ENCODE peak calls at places on chromosome 5, in four cellular contexts. S is neural progenitor cell, Z is GM12878, B is adipocyte. H is an unnamed sample. For H3K4me1, the result is how much of the 10 kb centered on the place peaks cover.

GRCh38 chr5:173675287-173675996 is 59.0 kb upstream of the BOD1 start:
- DNase-seq in S (no peak), Z (no peak), B (no peak), H (no peak)

GRCh38 chr5:16345454-16345853 is 120.1 kb downstream of the ZNF622 start:
- DNase-seq in S (peak), Z (no peak), B (no peak), H (no peak)

GRCh38 chr5:153623906-153624765 is 133.7 kb downstream of the GRIA1 start:
- DNase-seq in S (no peak), Z (no peak), B (no peak), H (no peak)

GRCh38 chr5:177361418-177362101 is 3.8 kb downstream of the RGS14 start:
- DNase-seq in S (no peak), Z (no peak), B (no peak), H (no peak)

GRCh38 chr5:132013006-132013689 is 1.7 kb upstream of the ACSL6 start:
- DNase-seq in S (no peak), Z (no peak), B (no peak), H (no peak)

GRCh38 chr5:133890308-133890707 is 78.1 kb downstream of the C5orf15 start:
- DNase-seq in S (no peak), Z (no peak), B (no peak), H (no peak)

GRCh38 chr5:147223343-147223742 is 11.5 kb upstream of the STK32A start:
- DNase-seq in S (no peak), Z (no peak), B (no peak), H (no peak)

GRCh38 chr5:132474881-132475511 is 15.6 kb downstream of the IRF1 start:
- DNase-seq in S (no peak), Z (no peak), B (no peak), H (no peak)

GRCh38 chr5:151456321-151456940 is 9.0 kb downstream of the SLC36A1 start:
- DNase-seq in S (no peak), Z (no peak), B (no peak), H (no peak)

GRCh38 chr5:67156976-67157583 is 39.5 kb downstream of the CD180 start:
- DNase-seq in S (peak), Z (no peak), B (peak), H (no peak)

GRCh38 chr5:29984153-29984534 is 1209.3 kb upstream of the CDH6 start:
- DNase-seq in S (no peak), Z (no peak), B (no peak), H (no peak)

GRCh38 chr5:57676228-57677098 is 193.9 kb upstream of the ACTBL2 start:
- DNase-seq in S (no peak), Z (no peak), B (peak), H (no peak)

GRCh38 chr5:73031839-73032238 is 76.0 kb downstream of the FCHO2 start:
- DNase-seq in S (no peak), Z (no peak), B (peak), H (peak)

GRCh38 chr5:98433022-98433421 is 340.4 kb upstream of the RGMB start:
- DNase-seq in S (no peak), Z (no peak), B (no peak), H (no peak)

GRCh38 chr5:32848120-32848519 is 137.0 kb downstream of the NPR3 start:
- DNase-seq in S (no peak), Z (no peak), B (no peak), H (no peak)

GRCh38 chr5:135883441-135883840 is 12.2 kb downstream of the IL9 start:
- DNase-seq in S (no peak), Z (no peak), B (no peak), H (no peak)

GRCh38 chr5:150553911-150554310 is 46.0 kb downstream of the NDST1 start:
- DNase-seq in S (no peak), Z (no peak), B (no peak), H (no peak)

GRCh38 chr5:14399054-14399657 is 182.4 kb upstream of the OTULINL start:
- DNase-seq in S (peak), Z (no peak), B (peak), H (no peak)

GRCh38 chr5:168578506-168579205 is 512 bp downstream of the PANK3 start:
- DNase-seq in S (no peak), Z (no peak), B (no peak), H (no peak)

GRCh38 chr5:52783226-52783959 is 4.3 kb upstream of the ITGA1 start:
- DNase-seq in S (no peak), Z (no peak), B (peak), H (peak)

GRCh38 chr5:56759521-56759920 is 55.8 kb upstream of the MAP3K1 start:
- DNase-seq in S (no peak), Z (no peak), B (no peak), H (no peak)

GRCh38 chr5:151283120-151283825 is 20.3 kb downstream of the SLC36A3 start:
- DNase-seq in S (no peak), Z (no peak), B (no peak), H (no peak)

GRCh38 chr5:74304536-74304935 is 336.0 kb downstream of the ENC1 start:
- DNase-seq in S (no peak), Z (no peak), B (no peak), H (no peak)

GRCh38 chr5:39757121-39757520 is 332.3 kb upstream of the DAB2 start:
- DNase-seq in S (no peak), Z (no peak), B (peak), H (no peak)

GRCh38 chr5:141814064-141814982 is 63.9 kb downstream of the PCDH1 start:
- DNase-seq in S (peak), Z (no peak), B (peak), H (no peak)

GRCh38 chr5:18305288-18305899 is 671.1 kb downstream of the TAF11L14 start:
- DNase-seq in S (peak), Z (no peak), B (peak), H (no peak)

GRCh38 chr5:57445715-57446037 is 36.9 kb downstream of the ACTBL2 start:
- DNase-seq in S (no peak), Z (no peak), B (no peak), H (no peak)

GRCh38 chr5:116360008-116360853 is 214.4 kb downstream of the SEMA6A start:
- DNase-seq in S (no peak), Z (no peak), B (peak), H (no peak)

GRCh38 chr5:96943829-96944228 is 7.9 kb downstream of the LNPEP start:
- DNase-seq in S (no peak), Z (no peak), B (no peak), H (no peak)

GRCh38 chr5:135139397-135140134 is 105.5 kb upstream of the PITX1 start:
- DNase-seq in S (no peak), Z (no peak), B (peak), H (no peak)

GRCh38 chr5:14407746-14408175 is 173.8 kb upstream of the OTULINL start:
- DNase-seq in S (no peak), Z (no peak), B (no peak), H (no peak)

GRCh38 chr5:1315709-1316587 is 21.1 kb upstream of the TERT start:
- DNase-seq in S (peak), Z (peak), B (no peak), H (peak)

GRCh38 chr5:6408627-6409446 is 30.5 kb upstream of the MED10 start:
- DNase-seq in S (no peak), Z (no peak), B (no peak), H (no peak)

GRCh38 chr5:6408260-6408596 is 29.9 kb upstream of the MED10 start:
- DNase-seq in S (no peak), Z (no peak), B (no peak), H (no peak)

GRCh38 chr5:6407547-6408259 is 29.4 kb upstream of the MED10 start:
- DNase-seq in S (no peak), Z (no peak), B (no peak), H (no peak)

GRCh38 chr5:6410421-6410820 is 32.1 kb upstream of the MED10 start:
- DNase-seq in S (no peak), Z (no peak), B (no peak), H (no peak)

GRCh38 chr5:6411141-6411540 is 32.8 kb upstream of the MED10 start:
- DNase-seq in S (no peak), Z (no peak), B (no peak), H (no peak)
- H3K4me1 ChIP-seq in S (under half), Z (under half), B (under half), H (under half)

GRCh38 chr5:172403822-172404221 is 50.5 kb downstream of the SH3PXD2B start:
- DNase-seq in S (no peak), Z (no peak), B (no peak), H (no peak)
- H3K9ac ChIP-seq in S (no peak), Z (no peak), B (peak), H (no peak)

GRCh38 chr5:65081071-65081470 is 312.3 kb downstream of the CWC27 start:
- DNase-seq in S (no peak), Z (no peak), B (no peak), H (no peak)

GRCh38 chr5:65072836-65073620 is 304.3 kb downstream of the CWC27 start:
- DNase-seq in S (no peak), Z (no peak), B (no peak), H (no peak)

GRCh38 chr5:65078331-65078730 is 309.6 kb downstream of the CWC27 start:
- DNase-seq in S (no peak), Z (no peak), B (no peak), H (no peak)

GRCh38 chr5:65075623-65076250 is 307.0 kb downstream of the CWC27 start:
- DNase-seq in S (no peak), Z (no peak), B (no peak), H (no peak)

GRCh38 chr5:65077653-65078052 is 308.9 kb downstream of the CWC27 start:
- DNase-seq in S (no peak), Z (no peak), B (no peak), H (no peak)
- H3K4me1 ChIP-seq in S (under half), Z (under half), B (under half), H (under half)

DNA sequence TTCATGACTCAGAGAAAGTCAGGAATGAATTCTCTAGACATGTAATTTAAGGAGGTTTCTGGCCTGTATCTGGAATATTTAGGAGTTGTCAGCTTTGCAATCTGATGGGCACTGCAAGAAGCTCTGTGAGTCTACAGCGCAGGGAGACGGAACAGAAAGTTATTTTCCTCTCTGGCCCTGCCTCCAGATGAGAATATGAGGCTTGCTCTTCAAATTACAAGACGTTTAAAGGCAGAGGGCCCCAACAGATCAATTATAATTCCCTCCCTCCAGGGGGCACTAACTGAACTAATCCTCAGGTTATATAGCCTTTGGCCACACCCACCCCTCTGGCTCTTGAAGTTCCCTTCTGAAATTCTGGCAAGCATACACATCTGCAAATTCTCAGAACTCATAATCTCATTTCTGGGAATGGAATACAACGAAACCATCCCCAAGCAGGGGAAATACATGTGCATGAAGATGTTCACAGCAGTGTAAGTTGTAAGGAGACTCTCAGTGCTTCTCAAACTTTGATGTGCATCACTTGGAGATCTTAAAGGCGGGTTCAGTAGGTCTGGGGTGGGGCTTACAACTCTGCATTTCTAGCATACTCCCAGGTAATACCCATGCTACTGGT is 307.6 kb downstream of the CWC27 start:
- DNase-seq in S (peak), Z (no peak), B (peak), H (no peak)
- H3K9ac ChIP-seq in S (no peak), Z (no peak), B (peak), H (no peak)

GRCh38 chr5:126801992-126802294 is 25.0 kb downstream of the LMNB1 start:
- DNase-seq in S (no peak), Z (no peak), B (peak), H (no peak)

GRCh38 chr5:126805108-126805507 is 28.2 kb downstream of the LMNB1 start:
- DNase-seq in S (no peak), Z (no peak), B (peak), H (no peak)

GRCh38 chr5:126799780-126800179 is 22.8 kb downstream of the LMNB1 start:
- DNase-seq in S (no peak), Z (no peak), B (no peak), H (no peak)

GRCh38 chr5:126801174-126801991 is 24.4 kb downstream of the LMNB1 start:
- DNase-seq in S (no peak), Z (no peak), B (no peak), H (no peak)
- H3K4me1 ChIP-seq in S (under half), Z (under half), B (under half), H (under half)